ENCODE peak calls at places on chromosomes 3 and 15, in six cellular contexts. Y, L, X, Z, T and C are unnamed samples.

GRCh38 chr3:143084856-143085731 is 34.5 kb upstream of the CHST2 start:
- DNase-seq in Y (peak), L (no peak), X (no peak), Z (no peak), T (peak), C (peak)

GRCh38 chr15:32778391-32779176 is 60.8 kb downstream of the GREM1 start:
- DNase-seq in Y (no peak), L (no peak), X (no peak), Z (no peak), T (peak), C (no peak)

GRCh38 chr3:57952208-57952631 is 56.0 kb upstream of the FLNB start:
- DNase-seq in Y (peak), L (no peak), X (peak), Z (peak), T (peak), C (peak)

GRCh38 chr15:71596672-71597071 is 213.7 kb upstream of the NR2E3 start:
- DNase-seq in Y (peak), L (no peak), X (no peak), Z (no peak), T (no peak), C (no peak)

GRCh38 chr3:1469687-1470086 is 376.9 kb downstream of the CNTN6 start:
- DNase-seq in Y (no peak), L (no peak), X (no peak), Z (no peak), T (no peak), C (no peak)

GRCh38 chr15:95996494-95996893 is 334.0 kb upstream of the NR2F2 start:
- DNase-seq in Y (no peak), L (no peak), X (no peak), Z (no peak), T (no peak), C (no peak)

GRCh38 chr3:59327324-59327939 is 277.6 kb upstream of the CFAP20DC start:
- DNase-seq in Y (peak), L (peak), X (no peak), Z (no peak), T (peak), C (peak)

GRCh38 chr3:73405853-73406252 is 218.9 kb downstream of the PDZRN3 start:
- DNase-seq in Y (peak), L (no peak), X (no peak), Z (no peak), T (peak), C (no peak)

GRCh38 chr15:64004582-64004981 is 41.7 kb downstream of the DAPK2 start:
- DNase-seq in Y (no peak), L (no peak), X (no peak), Z (no peak), T (no peak), C (peak)

GRCh38 chr3:8540456-8540855 is 38.8 kb downstream of the LMCD1 start:
- DNase-seq in Y (no peak), L (no peak), X (no peak), Z (no peak), T (no peak), C (no peak)

GRCh38 chr3:14137004-14137403 is 12.2 kb downstream of the TMEM43 start:
- DNase-seq in Y (no peak), L (no peak), X (no peak), Z (no peak), T (no peak), C (no peak)

DNA sequence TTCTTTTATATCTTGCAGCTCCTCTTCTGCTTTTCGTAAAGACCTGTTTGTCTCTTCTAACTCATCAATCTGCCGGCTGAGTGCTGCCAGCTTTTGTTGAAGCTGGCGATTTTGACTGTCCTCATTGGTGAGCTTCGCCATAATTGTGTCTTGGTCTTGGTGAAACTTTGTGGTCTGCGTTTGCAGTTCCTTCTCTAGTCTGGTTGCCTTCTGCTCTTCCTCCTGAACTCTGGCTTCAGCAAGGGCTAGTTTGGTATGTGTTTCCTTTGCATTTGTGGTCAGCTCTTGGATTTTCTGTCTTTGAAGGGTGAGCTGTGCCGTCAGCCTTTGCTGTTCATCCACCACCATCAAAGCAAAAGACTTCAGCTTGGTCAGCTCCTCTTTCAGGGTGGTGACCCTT is 32.9 kb downstream of the CMSS1 start:
- DNase-seq in Y (no peak), L (no peak), X (no peak), Z (no peak), T (no peak), C (no peak)
- H4K8ac ChIP-seq in Y (no peak), L (no peak), X (no peak), Z (no peak), T (no peak), C (no peak)

GRCh38 chr3:77917225-77917624 is 877.3 kb downstream of the ROBO2 start:
- DNase-seq in Y (no peak), L (no peak), X (no peak), Z (no peak), T (no peak), C (no peak)
- H2AFZ ChIP-seq in Y (no peak), L (no peak), X (no peak), Z (no peak), T (no peak), C (no peak)

GRCh38 chr3:98892263-98892662 is 9.2 kb downstream of the DCBLD2 start:
- DNase-seq in Y (no peak), L (no peak), X (no peak), Z (no peak), T (no peak), C (no peak)
- H4K8ac ChIP-seq in Y (no peak), L (no peak), X (no peak), Z (no peak), T (no peak), C (no peak)

GRCh38 chr3:117721866-117722265 is 1012.3 kb downstream of the TUSC7 start:
- DNase-seq in Y (no peak), L (no peak), X (no peak), Z (no peak), T (no peak), C (no peak)

GRCh38 chr3:117725314-117725713 is 1015.7 kb downstream of the TUSC7 start:
- DNase-seq in Y (no peak), L (no peak), X (no peak), Z (no peak), T (no peak), C (no peak)

GRCh38 chr3:117719316-117719926 is 1009.8 kb downstream of the TUSC7 start:
- DNase-seq in Y (peak), L (no peak), X (no peak), Z (no peak), T (peak), C (peak)

GRCh38 chr3:117726776-117727175 is 1017.2 kb downstream of the TUSC7 start:
- DNase-seq in Y (no peak), L (no peak), X (no peak), Z (no peak), T (no peak), C (peak)

DNA sequence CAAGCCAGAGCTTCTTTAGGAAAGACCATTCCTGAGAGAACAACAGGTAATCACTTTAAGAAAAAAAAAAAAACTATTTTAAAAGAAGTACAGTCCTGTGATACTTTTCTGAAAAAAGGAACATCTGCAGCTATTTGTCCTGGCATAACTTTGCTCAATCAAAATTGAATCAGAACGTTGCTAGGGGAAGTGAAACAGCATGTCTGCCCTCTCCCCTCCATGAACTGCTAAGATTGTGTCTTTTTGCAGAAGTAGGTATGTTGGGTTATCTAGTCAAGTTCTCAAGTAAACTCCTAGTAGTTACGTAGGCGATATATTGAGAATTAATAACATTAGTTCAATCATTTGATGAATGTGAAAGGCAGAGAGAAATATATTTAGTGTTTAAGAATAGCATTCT is 1013.3 kb downstream of the TUSC7 start:
- DNase-seq in Y (no peak), L (no peak), X (no peak), Z (no peak), T (no peak), C (no peak)
- H2AFZ ChIP-seq in Y (no peak), L (no peak), X (no peak), Z (no peak), T (no peak), C (no peak)

GRCh38 chr3:172918568-172919296 is 168.2 kb downstream of the ECT2 start:
- DNase-seq in Y (no peak), L (no peak), X (no peak), Z (no peak), T (no peak), C (no peak)
- H4K8ac ChIP-seq in Y (no peak), L (no peak), X (no peak), Z (no peak), T (no peak), C (no peak)